ENCODE peak calls at places on chromosomes 7 and 10, in five cellular contexts. S is GM12878, L is HepG2, Q is HL-60, B is SK-N-SH. H is an unnamed sample.

GRCh38 chr10:124232686-124233545 is 139.5 kb upstream of the CHST15 start:
- DNase-seq in S (no peak), Q (no peak), L (no peak), B (peak), H (no peak)

GRCh38 chr7:6071406-6071805 is 40.2 kb downstream of the ANKRD61 start:
- DNase-seq in L (no peak), Q (no peak), B (no peak), S (peak), H (no peak)

GRCh38 chr7:155295511-155295910 is 2.2 kb upstream of the INSIG1 start:
- DNase-seq in Q (no peak), S (no peak), L (no peak), B (no peak), H (no peak)

GRCh38 chr7:97017197-97018125 is 7.2 kb downstream of the DLX5 start:
- DNase-seq in B (no peak), S (no peak), L (no peak), Q (no peak), H (no peak)

GRCh38 chr7:125119559-125120115 is 190.0 kb upstream of the POT1 start:
- DNase-seq in B (no peak), L (no peak), S (no peak), Q (no peak), H (no peak)

GRCh38 chr7:126657599-126658358 is 595.0 kb downstream of the GRM8 start:
- DNase-seq in B (no peak), Q (no peak), S (peak), L (peak), H (no peak)

GRCh38 chr10:3140280-3140679 is 32.3 kb downstream of the PITRM1 start:
- DNase-seq in S (no peak), B (no peak), Q (no peak), L (no peak), H (no peak)

GRCh38 chr7:105738133-105738532 is 138.3 kb downstream of the ATXN7L1 start:
- DNase-seq in B (no peak), Q (no peak), L (no peak), S (no peak), H (no peak)

GRCh38 chr7:71649812-71650211 is 517.9 kb downstream of the GALNT17 start:
- DNase-seq in Q (no peak), B (no peak), L (no peak), S (no peak), H (no peak)

GRCh38 chr10:71266147-71266917 is 52.7 kb upstream of the SLC29A3 start:
- DNase-seq in L (peak), Q (no peak), S (no peak), B (peak), H (no peak)

GRCh38 chr7:16847381-16847860 is 34.4 kb downstream of the AGR3 start:
- DNase-seq in B (no peak), S (no peak), L (peak), Q (no peak), H (no peak)

GRCh38 chr7:91112902-91113321 is 151.3 kb upstream of the FZD1 start:
- DNase-seq in B (peak), S (no peak), L (no peak), Q (no peak), H (no peak)

GRCh38 chr10:72336259-72337038 is 18.3 kb downstream of the DNAJB12 start:
- DNase-seq in S (no peak), B (no peak), L (no peak), Q (no peak), H (no peak)

GRCh38 chr7:37336259-37336658 is 112.4 kb downstream of the ELMO1 start:
- DNase-seq in B (no peak), L (no peak), Q (no peak), S (peak), H (no peak)

GRCh38 chr10:33653584-33654367 is 319.3 kb upstream of the NRP1 start:
- DNase-seq in Q (no peak), B (no peak), L (no peak), S (no peak), H (no peak)

GRCh38 chr10:4596951-4597350 is 229.1 kb upstream of the AKR1E2 start:
- DNase-seq in B (no peak), S (no peak), Q (no peak), L (no peak), H (no peak)

GRCh38 chr10:112140110-112140755 is 43.3 kb downstream of the GPAM start:
- DNase-seq in Q (peak), S (peak), B (peak), L (peak), H (peak)

GRCh38 chr7:29231671-29232267 is 37.2 kb downstream of the CHN2 start:
- DNase-seq in L (no peak), S (no peak), B (no peak), Q (no peak), H (no peak)

GRCh38 chr10:42933454-42934340 is 143.2 kb upstream of the RET start:
- DNase-seq in B (peak), L (no peak), Q (peak), S (no peak), H (peak)

GRCh38 chr10:72088879-72089585 is 681 bp upstream of the SPOCK2 start:
- DNase-seq in S (no peak), B (no peak), L (peak), Q (peak), H (no peak)

GRCh38 chr7:138126928-138127327 is 50.7 kb downstream of the AKR1D1 start:
- DNase-seq in Q (no peak), B (no peak), S (no peak), L (no peak), H (no peak)

GRCh38 chr10:96047004-96047649 is 3.7 kb downstream of the CCNJ start:
- DNase-seq in Q (no peak), L (peak), S (no peak), B (no peak), H (no peak)

GRCh38 chr7:55532150-55532917 is 40.0 kb downstream of the VOPP1 start:
- DNase-seq in S (peak), B (no peak), L (no peak), Q (no peak), H (no peak)

GRCh38 chr7:142581341-142581740 is 167.9 kb upstream of the PRSS1 start:
- DNase-seq in B (no peak), Q (peak), S (no peak), L (no peak), H (no peak)

GRCh38 chr7:37920619-37921339 is at the start of gene EPDR1:
- DNase-seq in Q (no peak), L (peak), S (no peak), B (peak), H (peak)

GRCh38 chr7:73567701-73568685 is 10.4 kb downstream of the TBL2 start:
- DNase-seq in S (no peak), B (no peak), Q (no peak), L (no peak), H (no peak)

GRCh38 chr10:102246261-102246660 is 929 bp downstream of the GBF1 start:
- DNase-seq in Q (no peak), S (no peak), B (no peak), L (no peak), H (no peak)

GRCh38 chr10:69734416-69734796 is 67.3 kb upstream of the COL13A1 start:
- DNase-seq in S (no peak), B (no peak), L (no peak), Q (no peak), H (no peak)

GRCh38 chr10:69732826-69733150 is 68.9 kb upstream of the COL13A1 start:
- DNase-seq in B (no peak), S (no peak), L (no peak), Q (no peak), H (no peak)

GRCh38 chr10:69734797-69735468 is 66.8 kb upstream of the COL13A1 start:
- DNase-seq in L (no peak), Q (peak), S (no peak), B (no peak), H (no peak)

GRCh38 chr10:69732147-69732825 is 69.4 kb upstream of the COL13A1 start:
- DNase-seq in B (no peak), L (no peak), Q (no peak), S (no peak), H (no peak)

GRCh38 chr10:69733791-69734261 is 67.9 kb upstream of the COL13A1 start:
- DNase-seq in B (no peak), Q (no peak), S (no peak), L (no peak), H (no peak)
- TF ChIP-seq GABPA in B (no peak), Q (no peak), S (no peak), L (no peak), H (no peak)

GRCh38 chr10:10642741-10643280 is 374.9 kb upstream of the CELF2 start:
- DNase-seq in S (no peak), L (no peak), B (no peak), Q (no peak), H (no peak)

GRCh38 chr10:10647331-10647730 is 370.3 kb upstream of the CELF2 start:
- DNase-seq in B (no peak), S (no peak), Q (no peak), L (no peak), H (no peak)

DNA sequence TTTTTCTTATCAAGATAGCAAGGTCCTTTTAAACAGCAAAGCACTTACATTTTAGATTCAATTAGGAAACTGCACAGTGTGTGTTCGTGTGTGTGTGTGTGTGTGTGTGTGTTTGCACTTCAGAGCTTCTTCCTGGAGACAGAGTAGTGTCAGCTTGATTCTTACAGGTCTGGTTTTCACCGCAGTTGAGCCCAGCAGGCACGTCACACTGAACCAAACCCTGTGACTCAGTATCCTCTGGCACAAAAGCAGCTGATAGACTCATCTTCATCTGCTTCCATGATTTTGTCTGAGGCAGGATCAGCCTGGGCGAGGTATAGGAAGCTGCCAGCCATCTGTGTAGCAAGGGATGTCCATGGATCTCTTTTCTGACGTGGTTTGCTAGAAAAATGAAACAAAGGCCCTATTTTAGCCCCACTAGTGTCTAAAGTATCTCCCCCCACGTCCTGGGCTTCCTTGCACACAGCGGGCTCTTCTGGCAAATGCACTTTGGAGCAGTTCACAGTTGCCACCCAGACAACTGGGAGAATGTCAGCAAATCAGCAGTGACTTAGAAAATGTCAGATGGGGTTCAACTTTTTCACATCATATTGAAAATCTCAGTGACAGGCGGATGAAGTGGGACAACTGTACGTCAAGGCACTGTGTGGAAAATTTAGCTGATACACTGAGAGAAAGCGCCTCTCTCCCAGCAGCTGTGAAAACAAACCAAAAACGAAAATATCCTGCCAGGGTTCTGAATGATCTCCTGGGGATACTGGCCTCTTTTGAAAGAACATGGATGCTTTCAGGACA is 373.2 kb upstream of the CELF2 start:
- DNase-seq in S (no peak), B (no peak), Q (no peak), L (no peak), H (no peak)
- TF ChIP-seq GABPA in S (no peak), B (no peak), Q (no peak), L (no peak), H (no peak)

GRCh38 chr7:132934017-132934416 is 147.9 kb downstream of the CHCHD3 start:
- DNase-seq in S (peak), L (no peak), Q (no peak), B (no peak), H (no peak)

GRCh38 chr7:132935608-132936007 is 146.3 kb downstream of the CHCHD3 start:
- DNase-seq in L (no peak), Q (no peak), B (no peak), S (no peak), H (no peak)

GRCh38 chr7:132932321-132933075 is 149.4 kb downstream of the CHCHD3 start:
- DNase-seq in S (no peak), L (no peak), Q (no peak), B (no peak), H (no peak)

GRCh38 chr7:132930881-132931280 is 151.0 kb downstream of the CHCHD3 start:
- DNase-seq in B (no peak), L (peak), Q (no peak), S (no peak), H (no peak)

DNA sequence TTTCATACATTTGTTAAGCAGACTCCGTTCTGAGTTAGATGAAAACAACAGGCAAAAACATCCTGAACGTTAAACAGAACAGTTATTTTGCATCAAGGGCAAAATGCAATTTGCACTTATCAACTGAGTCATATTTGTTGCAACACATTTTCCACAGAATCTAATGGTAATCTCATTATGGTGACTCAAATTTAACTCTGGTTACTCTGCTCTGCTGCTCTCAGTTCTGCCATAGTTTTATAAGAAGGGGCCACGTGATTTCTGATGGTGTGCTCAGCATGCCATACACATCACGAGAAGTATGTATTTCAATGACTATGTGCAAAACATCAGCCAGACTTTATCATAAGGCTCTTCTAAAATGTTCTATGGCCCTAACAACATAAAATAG is 148.8 kb downstream of the CHCHD3 start:
- DNase-seq in B (no peak), Q (peak), L (no peak), S (no peak), H (no peak)
- TF ChIP-seq GABPA in B (no peak), Q (no peak), L (no peak), S (no peak), H (no peak)

DNA sequence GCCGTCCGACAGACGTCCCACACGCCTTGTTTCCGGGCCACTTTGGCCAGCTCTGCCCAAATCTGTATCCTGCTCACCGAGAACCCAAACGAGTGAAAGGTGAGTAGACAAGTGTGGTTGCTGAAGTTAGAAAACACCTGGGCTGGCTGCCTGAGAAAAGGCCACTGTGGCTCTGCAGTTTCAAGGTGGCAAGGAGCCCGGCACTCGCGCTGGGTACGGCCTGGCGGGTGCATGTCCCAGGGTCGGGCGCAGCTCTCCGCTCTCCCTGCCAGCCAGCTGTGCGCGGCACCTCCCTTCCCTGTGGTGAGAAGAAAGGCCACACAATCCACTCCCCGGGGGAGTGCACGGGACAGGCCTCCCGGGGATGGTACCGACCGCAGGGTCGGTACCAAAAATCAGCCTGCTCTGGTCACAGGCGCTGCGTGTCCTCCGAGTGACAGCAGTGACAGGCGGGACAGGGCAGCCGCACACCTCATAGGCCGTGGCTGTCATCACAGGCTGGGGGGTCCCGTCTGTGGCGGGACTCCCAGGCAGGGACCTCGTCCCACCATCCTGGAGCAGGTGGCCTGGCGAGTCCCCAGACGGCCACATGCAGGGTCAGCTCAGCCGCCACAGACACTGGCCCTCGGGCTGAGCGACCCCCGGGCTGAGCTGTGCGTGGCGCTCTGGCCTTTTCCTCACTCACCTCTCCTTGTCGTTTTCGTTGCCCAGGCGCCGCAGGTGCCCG is 22.8 kb downstream of the CFAP46 start:
- DNase-seq in Q (no peak), S (no peak), L (no peak), B (no peak), H (no peak)
- TF ChIP-seq GABPA in Q (no peak), S (no peak), L (no peak), B (no peak), H (no peak)

DNA sequence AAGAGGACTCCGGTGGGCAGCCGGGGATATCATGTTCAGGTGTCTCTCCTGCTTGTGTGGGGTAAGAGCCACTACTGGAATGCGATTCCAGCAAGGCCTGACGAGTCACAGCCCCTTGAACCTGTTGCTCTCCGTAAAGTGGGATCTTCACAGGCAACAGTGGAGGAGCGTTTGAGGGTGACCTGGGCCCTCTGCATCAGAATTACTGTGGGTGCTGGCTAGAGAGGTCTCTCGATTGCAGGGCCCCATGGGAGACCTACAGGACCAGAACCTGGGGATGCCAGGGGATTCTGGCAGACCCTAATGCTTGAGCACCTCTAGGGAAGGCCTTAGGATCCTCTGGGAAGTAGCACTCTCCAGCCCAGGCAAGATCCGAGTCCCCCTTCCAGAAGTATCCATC is 4.4 kb downstream of the MGMT start:
- DNase-seq in S (no peak), L (no peak), Q (no peak), B (no peak), H (no peak)
- TF ChIP-seq GABPA in S (no peak), L (no peak), Q (no peak), B (no peak), H (no peak)

H was measured in H1.